ENCODE peak calls at places on chromosomes 7 and 10, in ten cellular contexts. J is nephron progenitor cell; M is cardiac fibroblast; R is uterus; D is CD4-positive, alpha-beta T cell; N is H9; U is kidney; G is endodermal cell; Y is MM.1S; L is A549. K is an unnamed sample.

GRCh38 chr7:73701357-73701995 is 18.0 kb downstream of the STX1A start:
- DNase-seq in J (peak; percentile 71), M (peak; percentile 54), R (no peak), D (no peak), N (peak; percentile 92), U (no peak), G (peak; percentile 94), Y (no peak), L (peak; percentile 74), K (peak; percentile 71)

GRCh38 chr7:135745702-135746312 is 2.8 kb downstream of the FAM180A start:
- DNase-seq in J (no peak), M (peak; percentile 96), R (peak; percentile 82), D (no peak), N (no peak), U (peak; percentile 84), G (no peak), Y (no peak), L (peak; percentile 32), K (no peak)

GRCh38 chr7:87058739-87059524 is 522 bp downstream of the ELAPOR2 start:
- DNase-seq in J (no peak), M (peak; percentile 6), R (peak; percentile 14), D (peak; percentile 18), N (peak; percentile 65), U (peak; percentile 59), G (peak; percentile 86), Y (peak; percentile 51), L (peak; percentile 1), K (no peak)

GRCh38 chr7:27312820-27313219 is 70.2 kb downstream of the EVX1 start:
- DNase-seq in J (no peak), M (no peak), R (no peak), D (no peak), N (no peak), U (no peak), G (no peak), Y (no peak), L (no peak), K (no peak)

GRCh38 chr10:119270893-119271361 is 63.6 kb downstream of the GRK5 start:
- DNase-seq in J (no peak), M (peak; percentile 94), R (no peak), D (peak; percentile 35), N (no peak), U (peak; percentile 89), G (peak; percentile 48), Y (peak; percentile 56), L (peak; percentile 50), K (peak; percentile 74)

GRCh38 chr10:127024655-127025054 is 119.4 kb downstream of the DOCK1 start:
- DNase-seq in J (no peak), M (peak; percentile 25), R (peak; percentile 79), D (no peak), N (no peak), U (no peak), G (no peak), Y (no peak), L (no peak), K (no peak)

GRCh38 chr7:31890198-31890597 is 180.0 kb downstream of the PDE1C start:
- DNase-seq in J (no peak), M (no peak), R (no peak), D (no peak), N (no peak), U (no peak), G (no peak), Y (no peak), L (no peak), K (no peak)

GRCh38 chr7:33183504-33183903 is 54.1 kb downstream of the BBS9 start:
- DNase-seq in J (no peak), M (peak; percentile 11), R (no peak), D (no peak), N (no peak), U (no peak), G (no peak), Y (no peak), L (no peak), K (no peak)

GRCh38 chr7:1883031-1883761 is 213.1 kb downstream of the ELFN1 start:
- DNase-seq in J (no peak), M (peak; percentile 70), R (no peak), D (no peak), N (peak; percentile 58), U (peak; percentile 50), G (peak; percentile 93), Y (no peak), L (peak; percentile 82), K (no peak)

GRCh38 chr10:113305871-113306270 is 247.0 kb upstream of the HABP2 start:
- DNase-seq in J (no peak), M (peak; percentile 60), R (no peak), D (no peak), N (no peak), U (no peak), G (no peak), Y (no peak), L (no peak), K (no peak)

GRCh38 chr7:134865001-134865845 is 85.8 kb downstream of the CALD1 start:
- DNase-seq in J (no peak), M (peak; percentile 64), R (no peak), D (peak; percentile 48), N (no peak), U (no peak), G (peak; percentile 69), Y (no peak), L (no peak), K (peak; percentile 22)

GRCh38 chr10:103513383-103514060 is 20.0 kb downstream of the NEURL1 start:
- DNase-seq in J (no peak), M (no peak), R (no peak), D (no peak), N (peak; percentile 22), U (peak; percentile 63), G (no peak), Y (no peak), L (no peak), K (peak; percentile 12)

GRCh38 chr7:149825567-149826343 is 12.4 kb upstream of the ZNF862 start:
- DNase-seq in J (no peak), M (no peak), R (no peak), D (no peak), N (no peak), U (peak; percentile 64), G (no peak), Y (no peak), L (no peak), K (no peak)

GRCh38 chr7:1060315-1061080 is 16.2 kb downstream of the GPR146 start:
- DNase-seq in J (peak; percentile 39), M (no peak), R (no peak), D (no peak), N (peak; percentile 65), U (peak; percentile 85), G (peak; percentile 75), Y (no peak), L (no peak), K (no peak)

GRCh38 chr7:53218730-53219504 is 183.5 kb downstream of the POM121L12 start:
- DNase-seq in J (peak; percentile 71), M (no peak), R (no peak), D (no peak), N (peak; percentile 65), U (peak; percentile 68), G (peak; percentile 89), Y (no peak), L (no peak), K (no peak)

GRCh38 chr7:108181073-108181985 is 51.2 kb upstream of the LAMB4 start:
- DNase-seq in J (peak; percentile 11), M (peak; percentile 78), R (no peak), D (no peak), N (peak; percentile 78), U (no peak), G (peak; percentile 71), Y (peak; percentile 58), L (peak; percentile 39), K (peak; percentile 35)

GRCh38 chr10:48656241-48656921 is 28.3 kb upstream of the WDFY4 start:
- DNase-seq in J (peak; percentile 97), M (peak; percentile 96), R (peak; percentile 89), D (peak; percentile 64), N (peak; percentile 89), U (peak; percentile 96), G (peak; percentile 96), Y (peak; percentile 92), L (peak; percentile 58), K (peak; percentile 95)

GRCh38 chr7:49483142-49483541 is 290.3 kb upstream of the VWC2 start:
- DNase-seq in J (no peak), M (no peak), R (no peak), D (no peak), N (no peak), U (no peak), G (no peak), Y (peak; percentile 28), L (no peak), K (peak; percentile 2)
- TF ChIP-seq CTCF in J (peak; percentile 11), M (no peak), R (no peak), D (no peak), N (peak; percentile 41), U (no peak), G (peak; percentile 59), Y (peak; percentile 9), L (no peak), K (no peak)

GRCh38 chr7:44541876-44542610 is 913 bp upstream of the NPC1L1 start:
- DNase-seq in J (no peak), M (no peak), R (no peak), D (no peak), N (no peak), U (no peak), G (no peak), Y (no peak), L (no peak), K (peak; percentile 28)
- TF ChIP-seq CTCF in J (no peak), M (no peak), R (no peak), D (no peak), N (no peak), U (no peak), G (peak; percentile 43), Y (no peak), L (no peak), K (no peak)

DNA sequence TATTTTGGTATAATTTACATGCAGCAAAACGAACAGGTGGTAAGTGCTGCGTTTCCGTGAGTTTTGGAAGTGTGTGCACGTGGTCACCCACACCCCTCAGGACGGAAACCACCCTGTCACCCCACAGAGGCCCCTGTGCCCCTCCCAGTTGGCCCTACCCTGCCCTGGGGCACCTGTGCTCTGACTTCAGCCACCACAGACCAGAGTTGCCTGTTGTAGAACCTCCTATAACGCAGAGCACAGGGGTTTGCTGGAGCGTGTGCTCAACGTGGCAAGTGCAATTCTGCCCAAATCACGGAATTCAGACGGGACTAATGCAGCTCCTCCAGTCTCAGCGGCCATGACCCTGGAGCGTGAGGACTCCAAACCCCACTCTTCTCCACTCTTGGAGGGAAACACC is 9.6 kb upstream of the CFAP46 start:
- DNase-seq in J (no peak), M (no peak), R (no peak), D (no peak), N (peak; percentile 10), U (no peak), G (no peak), Y (no peak), L (no peak), K (no peak)
- TF ChIP-seq CTCF in J (no peak), M (no peak), R (no peak), D (no peak), N (no peak), U (no peak), G (no peak), Y (no peak), L (no peak), K (no peak)

DNA sequence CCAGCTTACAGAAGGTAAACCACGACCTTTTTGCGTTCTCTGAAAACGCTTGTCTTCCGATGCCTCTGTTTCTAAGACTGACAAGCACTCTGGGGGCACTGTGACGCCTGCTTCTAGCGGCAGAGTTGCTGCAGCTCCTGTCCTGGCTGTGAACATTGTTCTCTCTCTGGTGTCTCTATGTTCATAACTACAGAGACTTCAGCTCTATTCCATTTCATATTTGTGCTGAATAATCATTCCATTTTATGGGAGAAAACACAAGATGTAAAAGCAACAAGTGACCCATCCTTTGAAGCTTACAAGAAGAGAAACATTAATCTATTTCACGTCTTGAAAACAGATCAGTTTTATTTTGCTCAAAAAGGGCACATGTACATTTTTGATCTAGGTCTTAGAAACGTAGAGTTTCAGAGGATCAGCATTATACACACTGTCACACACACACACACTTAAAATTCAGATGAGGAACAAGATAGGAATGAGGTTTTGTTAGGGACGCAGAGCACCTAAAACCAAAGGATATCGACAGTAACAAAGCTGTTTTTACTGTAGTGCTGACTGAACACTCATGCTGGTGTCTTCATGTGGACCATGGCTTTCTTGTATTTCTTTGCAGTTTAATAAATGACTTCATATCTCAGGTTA is 3.0 kb downstream of the IKZF1 start:
- DNase-seq in J (no peak), M (no peak), R (no peak), D (peak; percentile 75), N (no peak), U (no peak), G (no peak), Y (peak; percentile 85), L (no peak), K (no peak)
- TF ChIP-seq CTCF in J (no peak), M (no peak), R (no peak), D (no peak), N (no peak), U (no peak), G (no peak), Y (peak; percentile 35), L (no peak), K (peak; percentile 34)

K was measured in GM13976.